ENCODE peak calls at places on chromosome 1, in six cellular contexts. P is breast epithelium, H is endodermal cell, U is cardiac muscle cell, V is fibroblast of lung, T is pancreas. Y is an unnamed sample.
A peak's percentile ranks its signal among the peaks of the same experiment; 100 is the strongest.

GRCh38 chr1:212635141-212635601 is 26.6 kb downstream of the ATF3 start:
- DNase-seq in P (no peak), H (no peak), U (peak; percentile 60), V (peak; percentile 47), T (no peak), Y (no peak)

GRCh38 chr1:110132682-110133081 is 17.6 kb upstream of the SLC6A17 start:
- DNase-seq in P (no peak), H (no peak), U (no peak), V (no peak), T (no peak), Y (no peak)

GRCh38 chr1:154999651-155000474 is 2.7 kb upstream of the ZBTB7B start:
- DNase-seq in P (peak; percentile 68), H (peak; percentile 86), U (no peak), V (peak; percentile 11), T (no peak), Y (no peak)

GRCh38 chr1:204265665-204266064 is 51.9 kb upstream of the GOLT1A start:
- DNase-seq in P (no peak), H (no peak), U (no peak), V (no peak), T (no peak), Y (no peak)

GRCh38 chr1:39229504-39229903 is 25.0 kb downstream of the MACF1 start:
- DNase-seq in P (no peak), H (no peak), U (no peak), V (no peak), T (no peak), Y (no peak)

GRCh38 chr1:78673120-78673519 is 23.5 kb downstream of the IFI44 start:
- DNase-seq in P (no peak), H (peak; percentile 86), U (no peak), V (no peak), T (no peak), Y (no peak)

GRCh38 chr1:6294080-6294867 is 33.4 kb upstream of the GPR153 start:
- DNase-seq in P (no peak), H (no peak), U (no peak), V (no peak), T (no peak), Y (no peak)

GRCh38 chr1:240107058-240107684 is 15.5 kb downstream of the FMN2 start:
- DNase-seq in P (no peak), H (no peak), U (no peak), V (peak; percentile 91), T (no peak), Y (no peak)

GRCh38 chr1:192977089-192977706 is 82.0 kb downstream of the UCHL5 start:
- DNase-seq in P (no peak), H (no peak), U (no peak), V (no peak), T (no peak), Y (no peak)

GRCh38 chr1:210582186-210582981 is 253.7 kb downstream of the HHAT start:
- DNase-seq in P (no peak), H (no peak), U (no peak), V (no peak), T (no peak), Y (no peak)

GRCh38 chr1:60169206-60169605 is 95.6 kb upstream of the C1orf87 start:
- DNase-seq in P (no peak), H (no peak), U (no peak), V (peak; percentile 75), T (no peak), Y (no peak)

GRCh38 chr1:156738916-156739315 is 2.0 kb downstream of the MRPL24 start:
- DNase-seq in P (no peak), H (no peak), U (no peak), V (no peak), T (no peak), Y (no peak)

GRCh38 chr1:93056214-93056613 is 22.9 kb upstream of the MTF2 start:
- DNase-seq in P (no peak), H (peak; percentile 82), U (peak; percentile 53), V (peak; percentile 29), T (no peak), Y (no peak)

GRCh38 chr1:158818991-158819405 is 12.2 kb upstream of the MNDA start:
- DNase-seq in P (no peak), H (no peak), U (peak; percentile 73), V (no peak), T (no peak), Y (no peak)

GRCh38 chr1:44903261-44903660 is 60.2 kb upstream of the PTCH2 start:
- DNase-seq in P (no peak), H (no peak), U (peak; percentile 77), V (peak; percentile 50), T (no peak), Y (no peak)

GRCh38 chr1:43454270-43455011 is 710 bp upstream of the HYI start:
- DNase-seq in P (peak; percentile 79), H (peak; percentile 93), U (peak; percentile 93), V (peak; percentile 88), T (peak; percentile 90), Y (peak; percentile 78)

DNA sequence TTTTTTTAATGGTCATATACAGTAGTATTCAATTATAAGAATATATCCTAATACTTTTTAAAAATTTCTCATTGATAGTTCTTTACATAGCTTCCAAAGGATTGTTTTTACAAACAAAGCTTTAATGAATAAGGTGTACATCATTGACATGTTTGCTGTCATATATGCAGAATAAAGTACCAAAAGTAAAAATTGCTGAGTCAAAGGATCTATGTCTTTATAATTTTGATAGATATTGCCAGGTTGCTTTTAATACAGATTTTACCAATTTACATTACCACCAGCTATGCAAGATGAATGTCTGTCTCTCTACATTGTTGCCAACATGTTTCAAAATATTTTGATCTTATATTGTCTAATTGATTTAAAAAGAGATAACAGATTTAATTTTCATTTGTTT is 173.9 kb upstream of the FAM78B start:
- DNase-seq in P (no peak), H (no peak), U (no peak), V (no peak), T (no peak), Y (no peak)
- H3K27ac ChIP-seq in P (no peak overlapping the region), H (no peak overlapping the region), U (no peak overlapping the region), V (no peak overlapping the region), T (no peak overlapping the region), Y (no peak overlapping the region)

GRCh38 chr1:245247356-245247755 is 92.6 kb downstream of the KIF26B start:
- DNase-seq in P (no peak), H (no peak), U (no peak), V (no peak), T (no peak), Y (no peak)
- H3K27me3 ChIP-seq in P (no peaks in the 10 kb centered on the region), H (no peaks in the 10 kb centered on the region), U (no peaks in the 10 kb centered on the region), V (no peaks in the 10 kb centered on the region), T (no peaks in the 10 kb centered on the region), Y (no peaks in the 10 kb centered on the region)

GRCh38 chr1:178232108-178232507 is 138.2 kb downstream of the RASAL2 start:
- DNase-seq in P (no peak), H (no peak), U (no peak), V (no peak), T (no peak), Y (no peak)

GRCh38 chr1:178232949-178233348 is 139.0 kb downstream of the RASAL2 start:
- DNase-seq in P (no peak), H (no peak), U (peak; percentile 36), V (peak; percentile 53), T (no peak), Y (no peak)

GRCh38 chr1:178230881-178231409 is 137.0 kb downstream of the RASAL2 start:
- DNase-seq in P (no peak), H (no peak), U (no peak), V (no peak), T (no peak), Y (no peak)
- H3K27ac ChIP-seq in P (no peak overlapping the region), H (no peak overlapping the region), U (no peak overlapping the region), V (no peak overlapping the region), T (no peak overlapping the region), Y (no peak overlapping the region)

DNA sequence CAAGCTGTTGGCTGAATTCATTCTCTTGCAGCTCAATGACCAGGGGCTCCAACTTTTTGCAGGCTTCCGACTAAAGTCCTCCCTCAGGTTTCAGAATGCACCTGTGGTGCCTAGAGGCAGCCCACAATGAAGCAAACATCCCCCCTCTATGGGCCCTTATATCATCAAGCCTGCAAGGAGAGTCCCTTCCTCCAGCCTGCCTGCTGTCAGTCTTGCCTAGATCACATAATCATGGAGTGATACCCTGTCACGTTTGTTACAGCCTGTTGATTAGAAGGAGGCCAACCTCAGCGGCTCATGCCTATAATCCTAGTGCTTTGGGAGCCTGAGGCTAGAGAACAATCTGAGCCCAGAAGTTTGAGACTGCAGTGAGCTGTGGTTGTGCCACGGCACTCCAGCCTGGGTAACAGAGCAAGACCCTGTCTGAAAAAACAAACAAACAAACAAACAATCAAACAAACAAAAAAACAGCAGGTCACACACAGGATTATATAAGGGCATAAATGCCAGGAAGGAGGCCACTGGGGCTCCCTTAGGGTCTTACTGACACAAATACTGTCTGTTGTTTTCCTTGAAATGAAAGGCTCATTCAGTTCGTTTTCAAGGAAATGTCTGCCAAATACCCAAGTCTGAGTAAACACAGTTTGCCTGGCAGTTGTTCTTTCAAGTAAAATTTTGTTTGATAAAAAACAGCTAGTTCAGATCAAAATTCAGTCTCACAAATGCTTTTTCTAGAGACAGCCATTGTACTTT is 4.7 kb upstream of the SPRR3 start:
- DNase-seq in P (no peak), H (no peak), U (no peak), V (no peak), T (no peak), Y (no peak)
- H3K27me3 ChIP-seq in P (no peaks in the 10 kb centered on the region), H (no peaks in the 10 kb centered on the region), U (no peaks in the 10 kb centered on the region), V (peaks cover 3% of the 10 kb centered on the region), T (no peaks in the 10 kb centered on the region), Y (no peaks in the 10 kb centered on the region)

DNA sequence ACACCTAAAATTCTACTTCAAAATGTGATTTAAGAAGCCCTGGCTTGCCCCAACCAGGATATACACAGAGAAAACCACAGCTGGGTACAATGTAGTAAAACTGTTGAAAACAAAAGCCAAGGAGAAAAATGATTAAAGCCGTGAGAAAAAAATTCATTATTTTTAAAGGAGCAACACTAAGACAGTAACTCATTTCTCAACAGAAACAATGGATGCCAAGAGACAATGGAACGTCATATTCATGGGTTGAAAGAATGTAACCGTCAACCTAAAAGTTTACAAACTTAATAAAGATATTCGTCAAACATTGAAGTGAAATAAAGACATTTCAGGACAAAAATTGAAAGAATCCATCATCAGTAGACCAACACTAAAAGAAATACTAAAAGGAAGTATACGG is 340.9 kb downstream of the KIF26B start:
- DNase-seq in P (no peak), H (no peak), U (no peak), V (no peak), T (no peak), Y (no peak)
- H3K27ac ChIP-seq in P (no peak overlapping the region), H (no peak overlapping the region), U (no peak overlapping the region), V (no peak overlapping the region), T (no peak overlapping the region), Y (no peak overlapping the region)

GRCh38 chr1:2472109-2472508 is 4.0 kb upstream of the PLCH2 start:
- DNase-seq in P (no peak), H (no peak), U (no peak), V (no peak), T (no peak), Y (no peak)
- H3K27me3 ChIP-seq in P (peaks cover 3% of the 10 kb centered on the region), H (no peaks in the 10 kb centered on the region), U (peaks cover 3% of the 10 kb centered on the region), V (peaks cover 4% of the 10 kb centered on the region), T (no peaks in the 10 kb centered on the region), Y (no peaks in the 10 kb centered on the region)

Y was measured in dorsolateral prefrontal cortex.